ENCODE peak calls at places on chromosomes 5 and 9, in eight cellular contexts. Y is neuronal stem cell; G is lung; T is upper lobe of left lung; Q is stimulated activated CD4-positive, alpha-beta T cell treated with anti-CD3 and anti-CD28 coated beads, Interleukin-12 subunit alpha, Interleukin-12 subunit beta, amount 100 ng/mL, for 4 hours; S is stimulated activated CD8-positive, alpha-beta memory T cell treated with anti-CD3 and anti-CD28 coated beads, Interleukin-15, amount 100 ng/mL, for 4 hours; R is aorta; W is AG04450. K is an unnamed sample.

GRCh38 chr9:70156729-70157128 is 102.0 kb upstream of the SMC5 start:
- DNase-seq in Y (no peak), G (no peak), T (no peak), Q (no peak), S (no peak), R (no peak), W (no peak), K (no peak)

GRCh38 chr5:75671506-75671905 is 45.7 kb downstream of the POC5 start:
- DNase-seq in Y (no peak), G (no peak), T (no peak), Q (no peak), S (no peak), R (no peak), W (no peak), K (no peak)

GRCh38 chr5:54990751-54991349 is 5.5 kb upstream of the ESM1 start:
- DNase-seq in Y (no peak), G (no peak), T (no peak), Q (no peak), S (no peak), R (no peak), W (peak), K (peak)

GRCh38 chr5:154264549-154265196 is 74.1 kb downstream of the GALNT10 start:
- DNase-seq in Y (no peak), G (no peak), T (no peak), Q (no peak), S (no peak), R (no peak), W (no peak), K (no peak)

GRCh38 chr5:171449426-171449825 is 30.0 kb downstream of the FGF18 start:
- DNase-seq in Y (no peak), G (no peak), T (no peak), Q (no peak), S (no peak), R (no peak), W (no peak), K (no peak)

GRCh38 chr5:52007230-52007858 is 624.1 kb downstream of the ISL1 start:
- DNase-seq in Y (no peak), G (no peak), T (no peak), Q (no peak), S (no peak), R (no peak), W (no peak), K (peak)

GRCh38 chr5:14078716-14079115 is 64.4 kb upstream of the TRIO start:
- DNase-seq in Y (no peak), G (no peak), T (no peak), Q (no peak), S (no peak), R (no peak), W (no peak), K (no peak)

GRCh38 chr9:94767331-94768099 is 41.0 kb downstream of the AOPEP start:
- DNase-seq in Y (no peak), G (no peak), T (no peak), Q (no peak), S (no peak), R (no peak), W (no peak), K (no peak)

GRCh38 chr5:142221091-142221860 is 103.5 kb downstream of the SPRY4 start:
- DNase-seq in Y (no peak), G (no peak), T (no peak), Q (no peak), S (no peak), R (no peak), W (no peak), K (no peak)

GRCh38 chr5:157816682-157817268 is 42.2 kb downstream of the CLINT1 start:
- DNase-seq in Y (no peak), G (no peak), T (no peak), Q (no peak), S (no peak), R (no peak), W (no peak), K (no peak)

GRCh38 chr5:126983874-126984266 is 46.5 kb downstream of the MARCHF3 start:
- DNase-seq in Y (no peak), G (no peak), T (no peak), Q (no peak), S (no peak), R (no peak), W (no peak), K (no peak)

GRCh38 chr5:36728697-36729543 is 122.5 kb downstream of the SLC1A3 start:
- DNase-seq in Y (peak), G (no peak), T (no peak), Q (no peak), S (no peak), R (no peak), W (peak), K (no peak)